ENCODE peak calls at places on chromosomes 13 and 19, in eight cellular contexts. M is PC-3, U is testis, F is Calu3, O is IMR-90, S is tibial nerve, Q is cardiac muscle cell, H is nephron progenitor cell. D is an unnamed sample.

GRCh38 chr19:58361900-58362271 is 665 bp downstream of the ZNF497 start:
- DNase-seq in S (no peak), M (peak; percentile 36), H (no peak), F (peak; percentile 61), Q (peak; percentile 72), O (peak; percentile 47), U (peak; percentile 63), D (no peak)

GRCh38 chr13:32212420-32212819 is 102.7 kb downstream of the ZAR1L start:
- DNase-seq in H (no peak), Q (peak; percentile 78), S (no peak), U (no peak), O (peak; percentile 91), F (no peak), M (peak; percentile 5), D (no peak)

GRCh38 chr13:20136781-20137703 is 23.8 kb downstream of the GJA3 start:
- DNase-seq in M (no peak), O (no peak), S (no peak), U (peak; percentile 62), F (peak; percentile 71), H (peak; percentile 54), Q (peak; percentile 25), D (no peak)

GRCh38 chr13:113002206-113002821 is 33.3 kb downstream of the MCF2L start:
- DNase-seq in O (no peak), H (peak; percentile 59), M (no peak), F (peak; percentile 33), U (no peak), Q (no peak), S (no peak), D (no peak)

GRCh38 chr19:33064117-33064777 is 441 bp downstream of the RHPN2 start:
- DNase-seq in H (no peak), F (peak; percentile 86), Q (peak; percentile 15), O (no peak), S (no peak), U (no peak), M (peak; percentile 29), D (no peak)

GRCh38 chr19:33809960-33810359 is 13.3 kb downstream of the KCTD15 start:
- DNase-seq in S (no peak), F (no peak), H (no peak), Q (peak; percentile 14), O (peak; percentile 36), U (no peak), M (no peak), D (no peak)

GRCh38 chr19:50994129-50994528 is 7.3 kb downstream of the KLK8 start:
- DNase-seq in F (no peak), M (peak; percentile 47), H (no peak), Q (no peak), O (no peak), S (no peak), U (peak; percentile 59), D (no peak)

GRCh38 chr19:19050104-19050503 is 13.7 kb upstream of the SLC25A42 start:
- DNase-seq in U (no peak), Q (no peak), S (no peak), H (no peak), M (no peak), F (no peak), O (no peak), D (no peak)

GRCh38 chr13:26557051-26557392 is 461 bp upstream of the WASF3 start:
- DNase-seq in M (no peak), O (no peak), Q (no peak), H (no peak), F (no peak), U (no peak), S (no peak), D (no peak)

GRCh38 chr19:19372656-19373416 is 32.6 kb upstream of the GATAD2A start:
- DNase-seq in M (peak; percentile 78), H (no peak), U (peak; percentile 34), Q (peak; percentile 61), F (peak; percentile 46), S (peak; percentile 25), O (peak; percentile 45), D (no peak)

GRCh38 chr19:53915000-53915399 is 5.9 kb downstream of the CACNG7 start:
- DNase-seq in H (peak; percentile 41), S (no peak), Q (no peak), U (peak; percentile 43), M (no peak), O (no peak), F (no peak), D (no peak)

GRCh38 chr13:110911880-110912279 is 3.0 kb downstream of the ANKRD10 start:
- DNase-seq in S (no peak), F (no peak), M (peak; percentile 71), Q (no peak), O (peak; percentile 25), U (no peak), H (no peak), D (no peak)

GRCh38 chr19:43524922-43525835 is 1.8 kb downstream of the ETHE1 start:
- DNase-seq in S (peak; percentile 58), M (peak; percentile 66), F (peak; percentile 83), Q (peak; percentile 63), U (peak; percentile 58), H (peak; percentile 36), O (peak; percentile 32), D (peak; percentile 51)

GRCh38 chr13:20353973-20354372 is 121.9 kb upstream of the GJB6 start:
- DNase-seq in U (no peak), F (no peak), H (no peak), M (peak; percentile 74), S (no peak), O (peak; percentile 67), Q (peak; percentile 64), D (no peak)

GRCh38 chr13:94195715-94196114 is 283.8 kb downstream of the DCT start:
- DNase-seq in M (peak; percentile 51), H (no peak), Q (peak; percentile 91), S (no peak), U (no peak), F (no peak), O (peak; percentile 96), D (no peak)

GRCh38 chr13:113620036-113620435 is 35.5 kb downstream of the TFDP1 start:
- DNase-seq in O (no peak), Q (no peak), U (no peak), F (no peak), M (no peak), H (no peak), S (no peak), D (no peak)

DNA sequence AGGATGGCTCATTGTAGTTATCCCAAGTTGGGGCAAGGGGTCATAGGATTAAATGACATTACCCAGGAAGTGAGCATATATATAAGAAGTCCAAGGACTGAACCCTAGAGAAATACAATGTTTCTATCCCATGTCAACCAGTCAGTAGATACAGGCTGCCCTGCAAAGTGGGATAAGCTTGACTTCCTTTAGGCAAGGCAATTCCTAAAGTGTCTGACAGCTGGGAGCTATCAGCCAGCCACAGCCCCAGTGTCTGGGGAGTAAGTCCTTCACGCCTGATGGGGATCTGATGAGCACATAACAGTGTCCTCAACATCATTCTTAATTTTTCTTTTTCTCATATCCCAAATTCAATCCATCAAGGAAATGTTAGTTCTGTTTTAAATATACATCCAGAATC is 54.1 kb downstream of the DNAJC15 start:
- DNase-seq in U (no peak), H (peak; percentile 16), F (no peak), Q (no peak), S (no peak), M (no peak), O (no peak), D (no peak)
- TF ChIP-seq CTCF in U (no peak), H (no peak), F (no peak), Q (no peak), S (no peak), M (no peak), O (no peak), D (no peak)

GRCh38 chr19:55360902-55361301 is 2.2 kb downstream of the GARIN5B start:
- DNase-seq in U (no peak), S (no peak), Q (no peak), F (no peak), O (no peak), H (no peak), M (no peak), D (no peak)

GRCh38 chr19:55358943-55359908 is 3.8 kb downstream of the GARIN5B start:
- DNase-seq in O (no peak), U (no peak), Q (no peak), M (no peak), H (no peak), F (no peak), S (no peak), D (no peak)

GRCh38 chr19:55355213-55355821 is 798 bp upstream of the COX6B2 start:
- DNase-seq in S (no peak), F (no peak), Q (no peak), M (peak; percentile 66), U (no peak), O (no peak), H (no peak), D (no peak)

GRCh38 chr19:55354698-55355212 is at the start of gene COX6B2:
- DNase-seq in S (no peak), M (no peak), U (peak; percentile 41), H (no peak), O (no peak), F (no peak), Q (no peak), D (no peak)

DNA sequence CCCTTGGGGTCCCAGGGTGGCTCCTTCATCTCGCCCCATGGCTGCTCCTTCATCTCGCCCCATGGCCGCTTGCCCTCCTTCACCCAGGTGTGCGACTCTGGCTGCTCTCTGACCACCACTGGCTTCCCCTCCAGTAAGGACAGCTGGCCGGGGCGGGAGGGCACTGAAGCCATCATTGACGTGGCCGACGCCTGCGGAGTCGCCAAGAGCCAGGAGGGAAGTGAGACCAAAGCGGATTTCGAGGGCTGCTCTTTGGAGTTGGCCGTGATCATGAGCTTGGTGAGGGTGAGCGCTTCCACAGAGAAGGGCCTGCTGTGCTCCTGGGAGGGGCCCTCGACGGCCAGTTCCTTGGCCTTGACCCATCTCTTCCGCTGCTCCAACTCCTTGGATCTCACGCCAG is 4.0 kb upstream of the COX6B2 start:
- DNase-seq in M (no peak), O (no peak), S (no peak), F (no peak), H (no peak), Q (no peak), U (no peak), D (no peak)
- TF ChIP-seq CTCF in M (no peak), O (no peak), S (no peak), F (no peak), H (no peak), Q (no peak), U (no peak), D (no peak)

GRCh38 chr13:109275848-109276247 is 510.5 kb downstream of the IRS2 start:
- DNase-seq in O (no peak), M (no peak), F (peak; percentile 13), H (peak; percentile 15), S (no peak), U (no peak), Q (no peak), D (no peak)
- TF ChIP-seq CTCF in O (no peak), M (peak; percentile 35), F (no peak), H (no peak), S (no peak), U (no peak), Q (no peak), D (no peak)

DNA sequence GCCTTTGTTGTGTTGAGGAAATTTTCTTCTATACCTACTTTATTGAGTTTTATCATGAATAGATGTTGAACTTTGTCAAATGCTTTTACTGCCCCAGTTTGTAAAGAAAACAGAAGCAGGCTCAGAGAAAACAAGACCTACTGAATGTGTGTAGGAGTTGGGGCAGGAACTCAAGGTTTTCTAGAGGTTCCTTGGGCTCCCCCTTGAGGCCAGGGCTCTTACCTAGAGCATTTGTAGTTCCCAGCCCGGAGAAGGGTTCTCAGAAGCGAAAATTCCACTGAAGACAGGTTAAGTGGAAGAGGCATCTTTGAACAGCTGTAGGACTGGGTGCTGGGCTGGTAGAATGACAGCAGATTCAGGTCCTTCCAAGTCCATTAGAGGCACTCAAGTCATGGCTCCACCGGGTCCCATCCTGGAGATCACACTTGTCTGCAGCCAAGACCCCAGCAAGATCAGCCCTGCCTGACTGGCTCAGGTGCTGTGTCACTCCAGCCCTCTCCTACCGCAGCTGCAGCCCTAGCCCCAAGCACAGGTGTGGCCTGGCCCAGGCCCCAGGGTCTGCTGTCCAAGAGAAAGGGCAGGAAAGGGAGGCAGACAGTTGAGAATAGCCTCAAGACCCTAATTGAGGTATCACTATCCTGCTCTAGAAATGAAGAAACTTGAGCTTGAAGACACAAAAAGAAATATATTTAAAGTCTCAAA is 425.5 kb downstream of the PCDH20 start:
- DNase-seq in Q (no peak), F (no peak), S (no peak), M (peak; percentile 56), U (no peak), O (no peak), H (no peak), D (no peak)
- TF ChIP-seq CTCF in Q (no peak), F (no peak), S (no peak), M (peak; percentile 62), U (no peak), O (no peak), H (no peak), D (no peak)